ENCODE peak calls at places on chromosomes 3 and 15, in five cellular contexts. C, U, F, D and E are unnamed samples.

GRCh38 chr15:74257623-74258022 is 21.5 kb downstream of the CCDC33 start:
- DNase-seq in U (no peak), D (no peak), F (no peak), C (no peak), E (no peak)

GRCh38 chr3:163562625-163563024 is 1515.7 kb downstream of the SI start:
- DNase-seq in U (no peak), D (no peak), F (no peak), C (no peak), E (no peak)

GRCh38 chr3:14279706-14280061 is 101.1 kb downstream of the LSM3 start:
- DNase-seq in U (no peak), F (no peak), C (no peak), D (no peak), E (no peak)

GRCh38 chr3:54888873-54889272 is 39.0 kb downstream of the LRTM1 start:
- DNase-seq in D (no peak), F (no peak), C (no peak), U (no peak), E (no peak)

GRCh38 chr3:48194446-48195071 is 6.3 kb upstream of the CDC25A start:
- DNase-seq in D (no peak), F (no peak), U (peak; percentile 60), C (peak; percentile 63), E (peak; percentile 75)

GRCh38 chr3:69484507-69485393 is 98.9 kb upstream of the FRMD4B start:
- DNase-seq in D (no peak), F (no peak), C (no peak), U (no peak), E (no peak)

GRCh38 chr3:123025642-123026521 is 1.7 kb downstream of the SEMA5B start:
- DNase-seq in U (peak; percentile 40), C (no peak), D (no peak), F (no peak), E (no peak)

GRCh38 chr3:42031808-42032475 is 59.2 kb upstream of the TRAK1 start:
- DNase-seq in C (peak; percentile 72), D (no peak), U (no peak), F (peak; percentile 68), E (no peak)

GRCh38 chr15:51623386-51623938 is 891 bp upstream of the DMXL2 start:
- DNase-seq in U (no peak), C (peak; percentile 24), F (no peak), D (no peak), E (no peak)

GRCh38 chr3:8964436-8965370 is 1.4 kb upstream of the RAD18 start:
- DNase-seq in F (no peak), C (peak; percentile 51), U (no peak), D (no peak), E (peak; percentile 48)

GRCh38 chr3:55659701-55660100 is 172.6 kb upstream of the WNT5A start:
- DNase-seq in C (no peak), U (no peak), F (no peak), D (no peak), E (no peak)

GRCh38 chr3:116028157-116028556 is 404.8 kb downstream of the GAP43 start:
- DNase-seq in F (no peak), U (no peak), D (no peak), C (no peak), E (no peak)

DNA sequence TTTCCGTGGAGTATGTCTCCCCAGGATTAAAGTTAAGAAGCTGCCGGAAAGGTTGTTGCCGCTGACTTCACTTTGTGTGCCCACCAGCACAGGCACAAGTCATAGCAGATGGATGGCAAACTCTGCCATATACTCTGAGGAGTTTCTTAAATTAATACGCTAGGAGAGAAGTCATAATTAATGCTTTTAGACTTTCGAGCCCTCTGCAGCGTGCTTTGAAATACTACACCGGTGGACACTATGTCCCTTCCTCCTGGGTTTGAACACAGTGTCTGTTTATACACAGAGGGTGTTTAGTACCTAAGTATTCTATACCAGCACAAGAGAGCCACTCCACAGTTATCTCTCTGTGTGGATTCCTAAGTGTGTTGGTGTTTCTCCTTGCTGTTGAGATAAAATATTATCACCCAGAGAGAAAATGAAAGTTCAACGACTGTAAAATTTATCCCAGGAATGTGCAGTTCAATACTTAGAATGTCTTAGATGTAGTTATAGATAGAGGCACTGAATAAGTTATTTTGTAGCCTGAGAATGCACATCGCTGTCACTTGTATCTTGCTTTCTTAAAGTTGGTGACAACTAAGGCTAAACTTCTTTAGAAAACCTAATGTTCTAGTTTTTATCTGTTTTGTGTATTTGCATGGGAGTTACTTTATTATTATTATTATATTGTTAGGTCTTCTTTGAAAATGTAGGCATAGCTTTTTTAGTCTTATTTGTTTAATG is 1.6 kb downstream of the MBNL1 start:
- DNase-seq in D (no peak), U (no peak), C (peak; percentile 51), F (no peak), E (no peak)
- TF ChIP-seq POLR2A in D (no peak), U (no peak), C (no peak), F (no peak), E (no peak)

DNA sequence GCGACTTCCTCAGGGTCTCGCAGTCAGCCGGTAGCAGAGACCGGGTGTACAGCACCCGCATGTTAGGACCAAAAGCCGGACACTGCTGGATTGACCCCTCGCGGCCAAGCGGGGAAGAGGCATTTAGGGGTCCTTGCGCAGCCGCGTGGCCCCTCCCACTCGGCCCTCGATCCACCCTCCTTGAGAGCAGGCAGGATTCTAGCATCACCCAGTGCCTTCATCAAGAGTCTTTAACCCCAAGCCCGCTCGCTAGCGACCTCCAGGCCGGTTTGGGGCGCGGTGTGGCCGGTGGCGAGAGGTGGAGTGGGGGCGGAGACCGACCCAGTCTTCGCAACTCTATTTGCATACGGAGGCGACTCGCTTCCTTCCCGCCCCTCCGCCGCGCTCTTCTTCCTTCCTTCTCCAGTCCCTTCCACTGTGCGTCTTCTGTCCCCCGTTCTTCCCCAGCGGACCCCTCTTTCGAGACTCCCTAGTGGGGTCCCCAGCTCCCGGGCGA is at the start of gene ST6GAL1:
- DNase-seq in C (peak; percentile 93), U (peak; percentile 44), D (peak; percentile 65), F (peak; percentile 73), E (peak; percentile 58)
- TF ChIP-seq POLR2A in C (peak; percentile 63), U (no peak), D (peak; percentile 58), F (no peak), E (no peak)

GRCh38 chr3:194586839-194587238 is 46.4 kb downstream of the TMEM44 start:
- DNase-seq in F (no peak), U (no peak), D (no peak), C (peak; percentile 75), E (peak; percentile 54)
- TF ChIP-seq POLR2A in F (no peak), U (no peak), D (no peak), C (no peak), E (no peak)

DNA sequence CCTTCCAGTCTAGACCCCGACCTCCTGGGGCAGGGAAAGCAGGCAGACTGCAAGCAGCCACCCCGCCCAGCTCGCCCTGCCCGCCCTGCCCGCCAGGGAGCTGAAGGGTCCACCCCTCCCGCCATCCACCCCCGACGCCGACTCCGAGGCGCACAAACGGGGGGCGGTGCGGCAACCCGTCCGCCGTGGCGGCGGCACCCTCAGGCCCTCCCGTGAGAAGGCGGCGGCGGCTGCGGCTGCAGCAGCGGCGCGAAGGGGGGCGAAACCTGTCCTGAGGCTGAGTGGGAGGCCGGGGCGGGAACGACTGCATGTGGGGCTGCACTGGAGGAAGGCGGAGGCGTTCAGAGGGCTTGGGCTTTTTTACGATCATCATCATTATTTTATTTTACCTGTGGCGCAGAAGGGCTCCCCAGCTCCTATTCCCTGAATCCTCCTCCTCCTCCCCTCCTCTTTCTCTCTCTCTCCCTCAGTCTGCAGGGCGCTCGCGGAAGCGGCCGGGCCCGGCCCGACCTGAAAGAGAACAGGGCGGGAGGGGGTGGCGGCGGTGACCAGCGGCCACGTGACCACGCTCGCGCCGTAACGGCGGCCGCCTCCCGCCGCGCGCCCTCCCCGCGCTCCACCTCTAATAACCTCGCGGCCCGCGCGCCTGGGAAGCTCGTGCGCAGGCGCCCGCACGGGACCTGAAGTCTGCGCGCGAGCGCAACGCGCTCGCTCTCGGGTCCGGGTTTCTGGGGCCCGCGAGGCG is at the start of gene TBC1D5:
- DNase-seq in F (peak; percentile 99), D (peak; percentile 84), U (peak; percentile 71), C (peak; percentile 77), E (peak; percentile 87)
- TF ChIP-seq POLR2A in F (peak; percentile 71), D (no peak), U (peak; percentile 77), C (peak; percentile 82), E (peak; percentile 70)

GRCh38 chr3:97821810-97822775 is at the start of gene CRYBG3:
- DNase-seq in D (peak; percentile 83), U (peak; percentile 80), C (peak; percentile 85), F (peak; percentile 91), E (peak; percentile 76)
- TF ChIP-seq POLR2A in D (peak; percentile 86), U (peak; percentile 79), C (peak; percentile 93), F (peak; percentile 55), E (peak; percentile 99)

GRCh38 chr3:113745273-113746068 is 578 bp downstream of the NAA50 start:
- DNase-seq in C (peak; percentile 93), F (peak; percentile 88), U (peak; percentile 78), D (peak; percentile 50), E (peak; percentile 57)

GRCh38 chr3:113746069-113746954 is at the start of gene NAA50:
- DNase-seq in F (peak; percentile 98), D (peak; percentile 72), C (peak; percentile 96), U (peak; percentile 93), E (peak; percentile 65)

GRCh38 chr3:113744941-113745272 is 1.1 kb downstream of the NAA50 start:
- DNase-seq in F (no peak), D (no peak), U (no peak), C (no peak), E (no peak)

GRCh38 chr3:113747719-113748046 is 848 bp downstream of the ATP6V1A start:
- DNase-seq in C (no peak), U (no peak), F (no peak), D (no peak), E (no peak)

DNA sequence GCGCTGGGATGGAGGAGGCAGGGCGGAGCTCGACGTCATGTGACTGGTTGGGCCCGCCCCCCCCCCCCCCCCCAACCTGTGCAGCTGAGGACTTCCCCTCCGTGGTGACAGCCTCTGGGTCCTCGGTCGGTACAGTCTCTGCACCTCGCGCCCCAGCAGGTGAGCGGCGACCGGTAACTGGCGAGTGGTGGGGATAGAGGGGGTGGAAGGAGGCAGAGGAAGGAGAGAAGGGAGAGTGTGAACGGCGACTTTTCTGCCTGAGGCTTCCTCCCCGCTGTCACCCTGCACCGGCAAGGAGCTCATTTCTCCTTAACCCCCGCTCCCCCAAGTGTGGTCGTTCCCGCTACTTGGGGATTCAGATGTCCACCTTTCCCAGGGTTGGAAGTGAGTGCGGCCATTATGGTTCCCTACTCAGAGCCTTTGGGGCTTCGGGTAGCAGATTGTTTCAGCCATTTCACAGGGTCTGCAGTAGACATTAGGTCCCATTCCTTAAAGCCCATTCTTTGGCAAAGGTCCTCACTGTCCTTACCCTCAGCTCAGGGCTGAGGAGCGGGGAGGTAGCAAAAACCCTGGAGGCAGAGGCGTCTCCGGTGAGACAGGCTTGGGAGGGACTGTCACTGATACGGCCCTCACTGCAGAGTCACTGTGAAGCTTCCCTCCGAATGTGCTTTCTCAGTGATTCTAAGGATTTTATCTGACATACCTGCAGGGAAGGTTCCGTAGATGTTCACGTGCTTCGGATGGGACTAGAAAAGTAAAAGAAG is at the start of gene ATP6V1A:
- DNase-seq in U (peak; percentile 73), C (peak; percentile 51), D (peak; percentile 43), F (peak; percentile 87), E (peak; percentile 52)
- TF ChIP-seq POLR2A in U (no peak), C (no peak), D (peak; percentile 66), F (no peak), E (peak; percentile 64)

GRCh38 chr15:34588046-34588674 is 4.7 kb upstream of the GOLGA8B start:
- DNase-seq in D (no peak), F (peak; percentile 84), C (peak; percentile 74), U (peak; percentile 70), E (peak; percentile 40)
- TF ChIP-seq POLR2A in D (peak; percentile 43), F (no peak), C (no peak), U (no peak), E (peak; percentile 57)